ENCODE peak calls at places on chromosomes 4 and X, in nine cellular contexts. N, S, Q, T, M, C, V, W and G are unnamed samples.

GRCh38 chr4:26476545-26476944 is 13.7 kb downstream of the CCKAR start:
- DNase-seq in N (no peak), S (no peak), Q (no peak), T (no peak), M (no peak), C (no peak), V (no peak), W (no peak), G (no peak)

GRCh38 chr4:76023381-76023780 is at the start of gene CXCL10:
- DNase-seq in N (no peak), S (no peak), Q (no peak), T (no peak), M (no peak), C (no peak), V (no peak), W (no peak), G (no peak)

GRCh38 chrX:119784747-119785446 is 6.5 kb downstream of the RPL39 start:
- DNase-seq in N (peak; percentile 53), S (no peak), Q (peak; percentile 12), T (peak; percentile 34), M (no peak), C (no peak), V (no peak), W (peak; percentile 28), G (no peak)

GRCh38 chrX:44675364-44676024 is 132.8 kb upstream of the FUNDC1 start:
- DNase-seq in N (peak; percentile 92), S (peak; percentile 4), Q (no peak), T (no peak), M (no peak), C (peak; percentile 19), V (peak; percentile 64), W (no peak), G (no peak)

GRCh38 chr4:71814433-71814832 is 30.6 kb upstream of the GC start:
- DNase-seq in N (no peak), S (no peak), Q (no peak), T (no peak), M (no peak), C (no peak), V (no peak), W (no peak), G (no peak)

GRCh38 chrX:136529795-136530194 is 2.2 kb upstream of the VGLL1 start:
- DNase-seq in N (no peak), S (no peak), Q (no peak), T (no peak), M (no peak), C (no peak), V (no peak), W (no peak), G (no peak)

GRCh38 chr4:80156410-80156809 is 40.9 kb upstream of the PRDM8 start:
- DNase-seq in N (no peak), S (no peak), Q (no peak), T (no peak), M (no peak), C (no peak), V (no peak), W (no peak), G (no peak)

GRCh38 chrX:119622356-119623232 is 16.4 kb upstream of the NKRF start:
- DNase-seq in N (peak; percentile 73), S (no peak), Q (peak; percentile 11), T (peak; percentile 24), M (no peak), C (peak; percentile 23), V (peak; percentile 68), W (no peak), G (no peak)

GRCh38 chr4:17636696-17637351 is 22.4 kb downstream of the MED28 start:
- DNase-seq in N (peak; percentile 97), S (peak; percentile 78), Q (peak; percentile 76), T (peak; percentile 71), M (peak; percentile 83), C (peak; percentile 86), V (peak; percentile 89), W (peak; percentile 78), G (peak; percentile 84)

GRCh38 chr4:147830987-147831386 is 99.1 kb downstream of the ARHGAP10 start:
- DNase-seq in N (no peak), S (no peak), Q (no peak), T (no peak), M (no peak), C (peak; percentile 21), V (no peak), W (no peak), G (no peak)

GRCh38 chr4:147828361-147828760 is 96.5 kb downstream of the ARHGAP10 start:
- DNase-seq in N (peak; percentile 71), S (no peak), Q (no peak), T (no peak), M (no peak), C (no peak), V (no peak), W (no peak), G (no peak)

GRCh38 chr4:147829401-147830101 is 97.7 kb downstream of the ARHGAP10 start:
- DNase-seq in N (no peak), S (peak; percentile 78), Q (no peak), T (no peak), M (no peak), C (peak; percentile 58), V (peak; percentile 69), W (no peak), G (no peak)

GRCh38 chr4:147831452-147832192 is 99.7 kb downstream of the ARHGAP10 start:
- DNase-seq in N (peak; percentile 87), S (peak; percentile 67), Q (no peak), T (peak; percentile 58), M (no peak), C (peak; percentile 61), V (no peak), W (no peak), G (peak; percentile 34)

GRCh38 chr4:147830102-147830463 is 98.2 kb downstream of the ARHGAP10 start:
- DNase-seq in N (no peak), S (no peak), Q (no peak), T (no peak), M (no peak), C (no peak), V (no peak), W (no peak), G (no peak)
- H3K4me1 ChIP-seq in N (peaks cover 30% of the 10 kb centered on the region), S (peaks cover 48% of the 10 kb centered on the region), Q (peaks cover 56% of the 10 kb centered on the region), T (peaks cover 48% of the 10 kb centered on the region), M (peaks cover 57% of the 10 kb centered on the region), C (peaks cover 28% of the 10 kb centered on the region), V (peaks cover 19% of the 10 kb centered on the region), W (peaks cover 11% of the 10 kb centered on the region), G (no peaks in the 10 kb centered on the region)

DNA sequence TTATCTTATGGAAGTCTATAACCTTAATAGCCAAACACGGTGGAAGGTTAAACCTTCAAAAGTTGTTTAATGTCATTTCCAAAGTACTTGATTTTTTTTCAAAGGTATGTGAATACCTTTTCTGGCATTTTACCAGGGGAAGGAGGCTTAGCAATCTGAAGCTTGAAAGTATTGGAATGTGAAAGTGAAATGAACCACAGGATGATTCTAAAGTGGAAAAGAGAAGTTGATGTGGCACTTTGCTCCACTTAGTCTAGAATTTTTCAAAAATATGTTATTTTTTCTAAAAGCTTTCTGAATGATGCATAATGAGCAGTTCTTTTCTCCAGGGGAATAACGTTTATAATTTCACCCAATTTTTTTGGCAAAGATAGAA is 19.2 kb downstream of the PI4K2B start:
- DNase-seq in N (peak; percentile 87), S (no peak), Q (no peak), T (no peak), M (no peak), C (no peak), V (no peak), W (no peak), G (no peak)
- H3K4me3 ChIP-seq in N (peak overlapping the region; percentile 55), S (no peak overlapping the region), Q (no peak overlapping the region), T (no peak overlapping the region), M (no peak overlapping the region), C (no peak overlapping the region), V (no peak overlapping the region), W (no peak overlapping the region), G (no peak overlapping the region)

GRCh38 chr4:189615217-189615663 is 325.4 kb upstream of the FRG1 start:
- DNase-seq in N (no peak), S (no peak), Q (no peak), T (no peak), M (no peak), C (no peak), V (peak; percentile 49), W (no peak), G (no peak)
- H3K4me1 ChIP-seq in N (no peaks in the 10 kb centered on the region), S (no peaks in the 10 kb centered on the region), Q (no peaks in the 10 kb centered on the region), T (no peaks in the 10 kb centered on the region), M (no peaks in the 10 kb centered on the region), C (no peaks in the 10 kb centered on the region), V (no peaks in the 10 kb centered on the region), W (no peaks in the 10 kb centered on the region), G (no peaks in the 10 kb centered on the region)

DNA sequence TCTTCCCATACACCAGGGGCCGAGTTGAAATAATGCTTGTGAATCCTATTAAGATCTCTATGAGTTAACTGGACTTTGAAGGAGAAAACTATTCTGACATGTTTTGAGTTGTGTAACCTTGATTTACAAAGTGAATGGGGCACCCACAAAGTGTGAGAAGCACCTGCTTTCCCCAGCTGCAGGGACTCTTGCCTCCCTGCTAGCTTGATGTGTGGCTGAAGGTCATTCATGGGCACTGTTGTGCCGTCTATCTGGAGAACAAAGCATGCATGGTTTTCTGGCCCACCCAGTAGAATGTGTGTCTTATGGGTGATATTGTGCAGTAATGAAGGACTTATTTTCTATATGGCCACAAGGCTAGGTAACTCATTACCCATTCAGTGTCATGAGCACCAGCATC is 53.1 kb downstream of the TSPAN7 start:
- DNase-seq in N (no peak), S (no peak), Q (no peak), T (no peak), M (no peak), C (no peak), V (no peak), W (no peak), G (no peak)
- H3K4me3 ChIP-seq in N (no peak overlapping the region), S (no peak overlapping the region), Q (no peak overlapping the region), T (no peak overlapping the region), M (no peak overlapping the region), C (no peak overlapping the region), V (no peak overlapping the region), W (no peak overlapping the region), G (no peak overlapping the region)

GRCh38 chr4:94533405-94534223 is 81.9 kb downstream of the PDLIM5 start:
- DNase-seq in N (no peak), S (no peak), Q (no peak), T (no peak), M (no peak), C (no peak), V (no peak), W (no peak), G (no peak)
- H3K4me1 ChIP-seq in N (peaks cover 85% of the 10 kb centered on the region), S (peaks cover 25% of the 10 kb centered on the region), Q (peaks cover 45% of the 10 kb centered on the region), T (peaks cover 42% of the 10 kb centered on the region), M (peaks cover 51% of the 10 kb centered on the region), C (peaks cover 30% of the 10 kb centered on the region), V (peaks cover 11% of the 10 kb centered on the region), W (peaks cover 59% of the 10 kb centered on the region), G (peaks cover 11% of the 10 kb centered on the region)

GRCh38 chrX:68894513-68895338 is 65.9 kb downstream of the EFNB1 start:
- DNase-seq in N (peak; percentile 88), S (peak; percentile 37), Q (peak; percentile 24), T (peak; percentile 54), M (peak; percentile 67), C (peak; percentile 60), V (peak; percentile 84), W (no peak), G (peak; percentile 77)
- H3K4me3 ChIP-seq in N (peak overlapping the region; percentile 25), S (no peak overlapping the region), Q (no peak overlapping the region), T (peak overlapping the region; percentile 30), M (peak overlapping the region; percentile 32), C (no peak overlapping the region), V (peak overlapping the region; percentile 12), W (no peak overlapping the region), G (no peak overlapping the region)